ENCODE peak calls at places on chromosome 1, in eight cellular contexts. K is BE2C; B is T-helper 2 cell; V is stimulated activated CD8-positive, alpha-beta memory T cell treated with anti-CD3 and anti-CD28 coated beads, Interleukin-4, amount 100 ng/mL, for 24 hours; Q is GM23338; R is skeletal muscle cell; L is aorta; H is stimulated activated CD4-positive, alpha-beta T cell treated with anti-CD3 and anti-CD28 coated beads, Interleukin-1b, Interleukin-23, amount 100 ng/mL, for 24 hours. S is an unnamed sample.

GRCh38 chr1:89800022-89800655 is 20.7 kb upstream of the LRRC8D start:
- DNase-seq in K (no peak), B (no peak), V (no peak), Q (no peak), R (no peak), L (no peak), H (no peak), S (no peak)

GRCh38 chr1:169550294-169550693 is 36.0 kb downstream of the F5 start:
- DNase-seq in K (no peak), B (no peak), V (no peak), Q (peak; percentile 77), R (no peak), L (no peak), H (no peak), S (no peak)

GRCh38 chr1:157045251-157046218 is at the start of gene ARHGEF11:
- DNase-seq in K (peak; percentile 96), B (no peak), V (no peak), Q (peak; percentile 93), R (peak; percentile 61), L (peak; percentile 98), H (peak; percentile 4), S (peak; percentile 94)

GRCh38 chr1:174988986-174989385 is 10.8 kb upstream of the CACYBP start:
- DNase-seq in K (no peak), B (no peak), V (no peak), Q (no peak), R (no peak), L (no peak), H (no peak), S (no peak)

GRCh38 chr1:43671626-43672330 is 21.8 kb downstream of the KDM4A start:
- DNase-seq in K (no peak), B (no peak), V (no peak), Q (no peak), R (no peak), L (no peak), H (no peak), S (no peak)

GRCh38 chr1:163730366-163730765 is 408.6 kb downstream of the NUF2 start:
- DNase-seq in K (no peak), B (no peak), V (no peak), Q (no peak), R (no peak), L (no peak), H (no peak), S (no peak)

GRCh38 chr1:31782066-31782762 is 18.1 kb upstream of the ADGRB2 start:
- DNase-seq in K (peak; percentile 83), B (no peak), V (no peak), Q (peak; percentile 72), R (no peak), L (peak; percentile 36), H (no peak), S (no peak)

GRCh38 chr1:54265661-54266060 is 65.7 kb downstream of the MRPL37 start:
- DNase-seq in K (no peak), B (no peak), V (no peak), Q (no peak), R (no peak), L (no peak), H (no peak), S (no peak)

GRCh38 chr1:42043182-42043581 is 110.0 kb upstream of the GUCA2B start:
- DNase-seq in K (no peak), B (no peak), V (no peak), Q (no peak), R (no peak), L (no peak), H (no peak), S (no peak)